ENCODE peak calls at places on chromosomes 2 and 18, in five cellular contexts. P is LNCaP clone FGC, E is GM23338, I is fibroblast of pulmonary artery, C is vagina. N is an unnamed sample.

GRCh38 chr18:10101293-10101701 is 187.5 kb downstream of the VAPA start:
- DNase-seq in E (peak; percentile 27), I (peak; percentile 49), C (no peak), P (no peak), N (no peak)

GRCh38 chr18:11368020-11368419 is 218.7 kb upstream of the PIEZO2 start:
- DNase-seq in C (no peak), I (no peak), E (no peak), P (no peak), N (no peak)

GRCh38 chr2:241183221-241183620 is 5.3 kb upstream of the ANO7 start:
- DNase-seq in E (no peak), I (no peak), P (no peak), C (no peak), N (no peak)

GRCh38 chr2:233974530-233975071 is 57.4 kb downstream of the TRPM8 start:
- DNase-seq in I (peak; percentile 87), P (no peak), E (no peak), C (no peak), N (no peak)

GRCh38 chr18:6927136-6927535 is 190.5 kb downstream of the LAMA1 start:
- DNase-seq in C (no peak), I (no peak), P (no peak), E (no peak), N (no peak)

GRCh38 chr18:47677952-47678351 is 252.5 kb downstream of the SMAD2 start:
- DNase-seq in E (no peak), P (no peak), C (no peak), I (no peak), N (no peak)

GRCh38 chr2:205864511-205864910 is 182.2 kb downstream of the NRP2 start:
- DNase-seq in P (no peak), E (no peak), C (no peak), I (no peak), N (no peak)

GRCh38 chr2:69453475-69454129 is 16.4 kb upstream of the NFU1 start:
- DNase-seq in I (no peak), E (no peak), C (no peak), P (no peak), N (no peak)

GRCh38 chr2:212595036-212595654 is 56.5 kb upstream of the ERBB4 start:
- DNase-seq in P (peak; percentile 14), I (peak; percentile 17), C (no peak), E (peak; percentile 19), N (no peak)

GRCh38 chr2:30222636-30223360 is 8.5 kb upstream of the LBH start:
- DNase-seq in I (no peak), E (no peak), C (no peak), P (no peak), N (no peak)

GRCh38 chr2:11499081-11499743 is 33.3 kb upstream of the E2F6 start:
- DNase-seq in C (no peak), E (no peak), P (no peak), I (no peak), N (no peak)

GRCh38 chr2:235497096-235497495 is 3.3 kb downstream of the AGAP1 start:
- DNase-seq in I (no peak), E (no peak), C (no peak), P (no peak), N (no peak)

GRCh38 chr2:147989809-147990403 is 30.6 kb downstream of the ORC4 start:
- DNase-seq in I (peak; percentile 79), P (peak; percentile 14), E (peak; percentile 78), C (no peak), N (no peak)

GRCh38 chr2:145789636-145790035 is 1269.7 kb upstream of the ZEB2 start:
- DNase-seq in E (no peak), C (no peak), P (no peak), I (peak; percentile 6), N (no peak)

GRCh38 chr18:72107647-72108046 is 436.5 kb downstream of the CBLN2 start:
- DNase-seq in E (peak; percentile 46), C (no peak), P (peak; percentile 63), I (peak; percentile 7), N (no peak)

GRCh38 chr2:224669449-224669848 is 46.7 kb downstream of the CCDC195 start:
- DNase-seq in C (no peak), I (no peak), P (no peak), E (no peak), N (no peak)

GRCh38 chr2:28606986-28607441 is 111.2 kb downstream of the PLB1 start:
- DNase-seq in C (no peak), I (peak; percentile 17), E (peak; percentile 44), P (no peak), N (no peak)

GRCh38 chr2:201699384-201699783 is 940 bp upstream of the MPP4 start:
- DNase-seq in C (no peak), I (no peak), E (peak; percentile 40), P (no peak), N (no peak)

GRCh38 chr2:219386532-219387280 is 1.0 kb downstream of the DNPEP start:
- DNase-seq in C (no peak), I (no peak), P (no peak), E (no peak), N (no peak)

GRCh38 chr2:187586091-187586632 is 31.9 kb upstream of the TFPI start:
- DNase-seq in P (no peak), C (no peak), I (peak; percentile 95), E (no peak), N (no peak)

GRCh38 chr2:14866953-14867352 is 234.4 kb downstream of the LRATD1 start:
- DNase-seq in C (no peak), P (peak; percentile 63), E (no peak), I (no peak), N (no peak)

GRCh38 chr2:39696072-39696471 is 30.4 kb downstream of the TMEM178A start:
- DNase-seq in C (no peak), E (peak; percentile 27), I (peak; percentile 92), P (no peak), N (peak; percentile 6)

GRCh38 chr2:219643788-219644398 is 16.5 kb downstream of the SLC4A3 start:
- DNase-seq in P (no peak), C (peak; percentile 84), I (no peak), E (peak; percentile 75), N (peak; percentile 39)

GRCh38 chr2:234631896-234632514 is 135.1 kb upstream of the ARL4C start:
- DNase-seq in P (no peak), I (no peak), E (peak; percentile 59), C (no peak), N (no peak)

GRCh38 chr2:16059393-16060016 is 119.2 kb downstream of the MYCN start:
- DNase-seq in C (no peak), P (no peak), E (no peak), I (no peak), N (no peak)

GRCh38 chr18:8525692-8526091 is 83.5 kb upstream of the RAB12 start:
- DNase-seq in C (peak; percentile 56), I (no peak), E (peak; percentile 69), P (no peak), N (peak; percentile 24)

GRCh38 chr2:217671871-217672270 is 330.9 kb downstream of the TNS1 start:
- DNase-seq in I (no peak), E (peak; percentile 5), P (no peak), C (no peak), N (no peak)

GRCh38 chr18:43277164-43277600 is at the start of gene SYT4:
- DNase-seq in E (peak; percentile 93), P (peak; percentile 81), C (no peak), I (peak; percentile 77), N (peak; percentile 77)

GRCh38 chr2:101153077-101153707 is 2.0 kb upstream of the TBC1D8 start:
- DNase-seq in P (no peak), I (no peak), C (no peak), E (peak; percentile 30), N (no peak)
- TF ChIP-seq CTCF in P (no peak), I (no peak), C (no peak), E (no peak), N (no peak)

DNA sequence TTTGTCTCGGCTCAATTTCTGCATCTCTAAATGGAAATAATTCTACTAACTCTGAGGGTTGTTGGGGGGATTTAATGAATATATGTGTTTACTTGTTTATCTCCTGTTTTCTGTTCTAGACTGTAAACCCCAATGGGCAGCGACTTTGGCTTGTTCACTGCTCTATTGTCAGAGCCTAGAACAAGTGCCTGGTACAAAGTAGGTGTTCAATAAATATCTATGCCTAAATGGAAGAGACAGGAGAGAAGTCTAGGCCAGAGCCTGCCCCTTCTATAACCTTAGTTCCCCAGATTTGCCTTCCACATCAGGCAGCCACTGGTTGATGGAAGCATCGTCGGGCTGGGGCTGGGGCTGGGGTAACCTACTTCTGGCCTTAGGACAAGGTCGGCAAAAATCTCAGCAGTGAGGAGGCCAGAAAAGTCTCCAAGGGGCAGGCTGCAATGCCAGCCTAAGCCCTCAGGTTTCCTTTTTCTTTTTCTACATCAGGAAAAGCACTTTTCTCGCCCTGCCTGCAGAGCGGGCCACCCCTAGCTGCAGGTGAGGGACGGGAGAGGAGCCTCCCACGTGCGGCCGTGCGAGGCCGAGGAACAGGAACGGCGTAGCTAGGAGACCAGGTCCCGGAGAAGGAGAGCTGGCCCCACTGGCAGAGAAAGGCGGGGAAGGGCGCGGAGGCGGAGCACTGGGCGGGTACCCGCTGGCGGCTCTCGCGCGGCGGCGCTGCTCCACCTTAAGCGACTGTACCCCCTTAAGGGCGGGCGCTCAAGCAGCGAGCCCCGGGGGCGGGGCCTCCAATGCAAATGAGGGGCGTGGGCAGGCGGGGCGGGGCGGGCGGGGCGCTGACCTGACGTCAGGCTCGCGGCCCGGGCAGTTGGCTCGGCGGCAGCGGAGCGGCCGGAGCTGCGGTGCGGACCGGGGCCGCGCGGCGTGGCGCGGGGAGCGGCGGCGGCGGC is at the start of gene CNNM4:
- DNase-seq in C (peak; percentile 96), P (peak; percentile 82), I (peak; percentile 91), E (peak; percentile 97), N (peak; percentile 84)
- TF ChIP-seq CTCF in C (no peak), P (peak; percentile 13), I (no peak), E (no peak), N (no peak)

DNA sequence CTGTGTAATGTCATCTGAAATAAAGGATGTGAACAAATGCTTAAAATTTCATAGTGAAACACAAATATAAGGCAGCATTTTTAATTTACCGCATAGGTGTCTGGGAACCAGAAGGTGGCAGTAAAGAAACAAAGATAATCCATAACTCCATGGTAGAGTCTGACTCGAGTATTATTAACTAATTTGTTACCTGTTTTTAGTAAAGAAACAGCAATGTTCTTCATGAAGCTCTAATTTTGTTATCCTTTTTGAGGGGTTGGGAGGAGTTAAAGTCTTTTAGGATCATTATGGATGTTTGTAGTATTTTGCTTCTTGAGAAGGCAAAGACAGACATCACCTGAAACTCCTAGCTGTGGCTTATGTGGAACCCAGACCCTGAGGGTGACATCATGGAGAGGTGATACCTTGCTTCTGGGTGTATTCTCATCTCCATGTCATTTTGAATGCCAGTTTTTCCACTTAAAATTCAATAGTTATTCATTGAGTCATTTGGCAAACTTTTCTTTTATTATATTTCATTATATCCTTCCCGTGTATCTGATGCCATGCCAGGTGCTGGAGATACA is 286.2 kb upstream of the EPAS1 start:
- DNase-seq in I (peak; percentile 81), P (no peak), E (peak; percentile 66), C (no peak), N (no peak)
- TF ChIP-seq CTCF in I (peak; percentile 64), P (peak; percentile 52), E (peak; percentile 84), C (peak; percentile 56), N (peak; percentile 46)

GRCh38 chr2:222055328-222055727 is 243.5 kb downstream of the PAX3 start:
- DNase-seq in I (no peak), P (no peak), C (no peak), E (no peak), N (no peak)

GRCh38 chr2:222054813-222055212 is 244.0 kb downstream of the PAX3 start:
- DNase-seq in P (no peak), I (no peak), C (no peak), E (no peak), N (no peak)

GRCh38 chr2:222050981-222051380 is 247.8 kb downstream of the PAX3 start:
- DNase-seq in C (no peak), I (no peak), E (no peak), P (peak; percentile 37), N (no peak)

GRCh38 chr2:222049946-222050345 is 248.9 kb downstream of the PAX3 start:
- DNase-seq in C (no peak), P (no peak), I (no peak), E (no peak), N (no peak)

GRCh38 chr2:222052934-222053367 is 245.8 kb downstream of the PAX3 start:
- DNase-seq in P (no peak), I (no peak), E (peak; percentile 92), C (no peak), N (peak; percentile 31)
- TF ChIP-seq CTCF in P (no peak), I (peak; percentile 11), E (peak; percentile 54), C (no peak), N (peak; percentile 19)